ENCODE peak calls at places on chromosomes 4 and X, in four cellular contexts. L, A, D and W are unnamed samples.
A peak's percentile ranks its signal among the peaks of the same experiment; 100 is the strongest.

GRCh38 chr4:155392486-155393184 is 15.9 kb upstream of the MAP9 start:
- DNase-seq in L (peak; percentile 61), D (no peak), A (no peak), W (peak; percentile 39)

GRCh38 chrX:50827996-50828395 is 14.0 kb upstream of the SHROOM4 start:
- DNase-seq in D (no peak), A (no peak), L (peak; percentile 27), W (peak; percentile 45)

GRCh38 chrX:63746278-63746677 is 38.7 kb downstream of the ARHGEF9 start:
- DNase-seq in L (no peak), A (no peak), D (no peak), W (no peak)

GRCh38 chr4:55600640-55601039 is 8.6 kb upstream of the PDCL2 start:
- DNase-seq in L (no peak), D (no peak), A (no peak), W (no peak)

GRCh38 chrX:17591741-17592110 is 145.6 kb upstream of the SCML1 start:
- DNase-seq in A (no peak), D (no peak), L (no peak), W (no peak)

GRCh38 chrX:5957506-5957905 is 271.2 kb downstream of the NLGN4X start:
- DNase-seq in L (no peak), D (no peak), A (no peak), W (no peak)

GRCh38 chrX:56031409-56031808 is 200.7 kb upstream of the KLF8 start:
- DNase-seq in L (no peak), D (no peak), A (no peak), W (no peak)

GRCh38 chr4:109702950-109703663 is at the start of gene CASP6:
- DNase-seq in D (peak; percentile 85), L (peak; percentile 51), A (peak; percentile 87), W (no peak)

GRCh38 chr4:28557755-28558154 is 1697.1 kb downstream of the STIM2 start:
- DNase-seq in L (no peak), D (no peak), A (no peak), W (no peak)

GRCh38 chr4:179698321-179698720 is 2256.1 kb upstream of the AGA start:
- DNase-seq in A (no peak), L (no peak), D (no peak), W (no peak)

GRCh38 chr4:75849459-75849858 is 52.8 kb downstream of the PPEF2 start:
- DNase-seq in A (no peak), L (no peak), D (no peak), W (no peak)

GRCh38 chrX:68832101-68832416 is 3.2 kb downstream of the EFNB1 start:
- DNase-seq in L (no peak), D (no peak), A (peak; percentile 58), W (no peak)

GRCh38 chr4:149790172-149790907 is 25.3 kb downstream of the IQCM start:
- DNase-seq in D (no peak), L (no peak), A (no peak), W (no peak)

GRCh38 chrX:136353519-136354095 is 52.8 kb downstream of the ADGRG4 start:
- DNase-seq in L (peak; percentile 46), D (no peak), A (no peak), W (no peak)

GRCh38 chr4:147481577-147482109 is 746 bp downstream of the EDNRA start:
- DNase-seq in A (no peak), L (no peak), D (no peak), W (no peak)

DNA sequence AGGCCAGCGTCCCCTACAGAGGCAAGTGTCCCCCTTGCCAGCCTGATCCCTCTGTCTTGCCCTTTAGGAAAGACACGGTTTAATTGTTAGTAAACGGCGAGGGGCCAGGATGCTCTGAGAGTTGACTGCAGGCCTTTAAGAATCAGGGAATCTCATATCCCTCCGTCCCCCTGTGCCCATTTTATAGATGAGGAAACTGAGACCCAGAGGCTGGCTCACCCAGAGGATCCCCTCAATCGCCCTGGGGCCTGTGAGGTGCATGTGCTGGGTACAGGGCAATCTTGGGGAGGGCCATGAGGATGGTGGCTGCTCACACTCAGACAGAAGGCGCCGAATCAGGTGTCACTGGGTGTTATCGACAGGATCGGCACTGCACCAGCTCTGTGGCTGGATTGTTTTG is 575 bp downstream of the ZNF185 start:
- DNase-seq in L (no peak), A (no peak), D (no peak), W (no peak)
- H3K4me1 ChIP-seq in L (peaks cover 63% of the 10 kb centered on the region), A (no peaks in the 10 kb centered on the region), D (peaks cover 15% of the 10 kb centered on the region), W (no peaks in the 10 kb centered on the region)

GRCh38 chr4:89022426-89023128 is 34.4 kb downstream of the FAM13A start:
- DNase-seq in D (no peak), A (no peak), L (no peak), W (no peak)

GRCh38 chr4:89021678-89022077 is 35.3 kb downstream of the FAM13A start:
- DNase-seq in A (no peak), L (no peak), D (peak; percentile 23), W (no peak)

GRCh38 chr4:89023140-89023539 is 33.8 kb downstream of the FAM13A start:
- DNase-seq in L (no peak), D (no peak), A (no peak), W (no peak)

GRCh38 chr4:89026542-89026941 is 30.4 kb downstream of the FAM13A start:
- DNase-seq in D (no peak), A (no peak), L (no peak), W (no peak)

DNA sequence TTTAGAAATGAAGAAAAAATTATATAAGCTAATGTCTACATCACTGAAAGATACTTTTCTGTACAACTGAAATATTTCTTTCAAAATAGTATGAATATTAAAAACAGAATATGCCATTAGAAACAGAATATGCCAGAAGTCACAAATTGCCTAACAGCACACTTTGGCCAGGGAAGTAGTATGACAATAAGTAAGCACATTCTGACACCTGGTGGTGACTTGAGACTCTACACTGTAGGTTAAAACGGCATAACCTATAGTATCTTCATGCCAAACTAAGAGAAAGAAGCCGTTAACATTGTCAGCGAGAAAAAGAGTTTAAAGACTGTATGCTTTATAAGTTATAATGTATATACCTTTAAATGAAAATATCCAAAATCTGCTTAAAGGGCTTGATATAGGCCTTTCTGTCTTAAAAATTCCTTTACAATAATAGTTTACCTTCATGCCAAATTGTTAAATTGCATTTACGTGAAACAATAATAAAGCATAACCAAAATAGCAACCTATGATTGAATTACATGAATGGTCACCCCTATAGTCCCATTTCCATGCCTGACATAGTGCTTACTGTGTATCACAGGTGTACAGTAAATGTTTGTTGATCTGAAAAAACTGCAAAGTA is 32.8 kb downstream of the FAM13A start:
- DNase-seq in A (peak; percentile 62), D (peak; percentile 60), L (peak; percentile 65), W (peak; percentile 38)
- TF ChIP-seq POLR2AphosphoS5 in A (no peak), D (no peak), L (no peak), W (no peak)

GRCh38 chr4:174522183-174523002 is at the start of gene HPGD:
- DNase-seq in D (peak; percentile 25), L (no peak), A (peak; percentile 66), W (no peak)
- TF ChIP-seq REST in D (no peak), L (no peak), A (no peak), W (no peak)

DNA sequence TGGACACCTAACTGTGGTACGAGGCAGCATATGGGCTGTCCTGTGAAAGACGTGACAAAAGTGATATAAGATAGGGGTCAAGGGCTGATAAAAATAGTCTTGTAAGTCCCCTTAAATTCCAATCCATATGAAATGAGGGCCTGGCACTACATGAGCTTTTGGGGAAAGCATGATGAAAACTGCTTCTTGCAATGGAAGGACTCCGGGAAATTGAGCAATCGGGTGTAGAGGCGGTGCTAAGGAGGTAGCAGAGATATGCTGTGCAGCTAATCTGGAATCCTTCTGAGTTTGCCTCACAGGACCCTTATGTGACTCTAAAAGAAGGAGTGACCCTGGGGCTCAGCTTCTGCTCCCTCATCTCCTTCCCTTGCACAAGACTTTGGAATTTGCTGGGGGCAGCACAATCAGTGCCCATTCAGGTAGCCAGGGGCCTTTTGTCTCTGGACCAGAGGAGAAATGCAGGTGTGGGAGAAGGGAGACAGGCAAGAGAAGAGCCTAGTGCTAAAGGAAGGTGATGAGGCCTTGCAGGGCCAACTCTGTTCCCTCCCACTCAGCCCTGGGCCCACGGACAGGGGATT is 12.8 kb downstream of the CLDN2 start:
- DNase-seq in L (no peak), D (no peak), A (no peak), W (no peak)
- H3K4me1 ChIP-seq in L (peaks cover 28% of the 10 kb centered on the region), D (no peaks in the 10 kb centered on the region), A (no peaks in the 10 kb centered on the region), W (no peaks in the 10 kb centered on the region)

GRCh38 chr4:82891728-82892466 is 944 bp upstream of the SEC31A start:
- DNase-seq in D (no peak), L (no peak), A (no peak), W (no peak)
- TF ChIP-seq POLR2AphosphoS5 in D (no peak), L (no peak), A (no peak), W (no peak)

GRCh38 chr4:113547487-113548042 is 214.0 kb downstream of the CAMK2D start:
- DNase-seq in L (peak; percentile 95), D (peak; percentile 67), A (peak; percentile 67), W (peak; percentile 92)
- TF ChIP-seq REST in L (no peak), D (no peak), A (no peak), W (no peak)

GRCh38 chrX:39170432-39170831 is 369.2 kb downstream of the MID1IP1 start:
- DNase-seq in D (no peak), A (no peak), L (no peak), W (no peak)
- H3K4me1 ChIP-seq in D (no peaks in the 10 kb centered on the region), A (no peaks in the 10 kb centered on the region), L (no peaks in the 10 kb centered on the region), W (no peaks in the 10 kb centered on the region)

GRCh38 chrX:103373581-103373980 is 2.8 kb upstream of the BEX3 start:
- DNase-seq in D (no peak), A (no peak), L (no peak), W (no peak)
- TF ChIP-seq POLR2AphosphoS5 in D (no peak), A (no peak), L (no peak), W (no peak)